ENCODE peak calls at places on chromosomes 12 and 14, in ten cellular contexts. One of them, this sample, is unnamed.
A peak's percentile ranks its signal among the peaks of the same experiment; 100 is the strongest.

GRCh38 chr12:118328486-118329340 is 44.0 kb downstream of the TAOK3 start:
- DNase-seq in BE2C: no peak
- DNase-seq in left lung: no peak
- DNase-seq in NCI-H1105: no peak
- DNase-seq in HCT116: no peak
- DNase-seq in EL: no peak
- DNase-seq in stimulated activated CD4-positive, alpha-beta T cell treated with anti-CD3 and anti-CD28 coated beads, Interleukin-4, amount 100 ng/mL, for 48 hours: no peak
- DNase-seq in HS-5: no peak
- DNase-seq in SJCRH30: no peak
- DNase-seq in GM23248: no peak
- DNase-seq in this sample: no peak

GRCh38 chr12:110679201-110679600 is 9.7 kb downstream of the HVCN1 start:
- DNase-seq in BE2C: no peak
- DNase-seq in left lung: no peak
- DNase-seq in NCI-H1105: no peak
- DNase-seq in HCT116: no peak
- DNase-seq in EL: no peak
- DNase-seq in stimulated activated CD4-positive, alpha-beta T cell treated with anti-CD3 and anti-CD28 coated beads, Interleukin-4, amount 100 ng/mL, for 48 hours: no peak
- DNase-seq in HS-5: no peak
- DNase-seq in SJCRH30: no peak
- DNase-seq in GM23248: no peak
- DNase-seq in this sample: no peak

GRCh38 chr12:27873010-27873409 is 93.0 kb upstream of the MANSC4 start:
- DNase-seq in BE2C: no peak
- DNase-seq in left lung: no peak
- DNase-seq in NCI-H1105: no peak
- DNase-seq in HCT116: no peak
- DNase-seq in EL: no peak
- DNase-seq in stimulated activated CD4-positive, alpha-beta T cell treated with anti-CD3 and anti-CD28 coated beads, Interleukin-4, amount 100 ng/mL, for 48 hours: no peak
- DNase-seq in HS-5: no peak
- DNase-seq in SJCRH30: no peak
- DNase-seq in GM23248: no peak
- DNase-seq in this sample: no peak

GRCh38 chr12:121009744-121010143 is 6.5 kb downstream of the C12orf43 start:
- DNase-seq in BE2C: peak; percentile 51
- DNase-seq in left lung: no peak
- DNase-seq in NCI-H1105: peak; percentile 16
- DNase-seq in HCT116: peak; percentile 54
- DNase-seq in EL: peak; percentile 39
- DNase-seq in stimulated activated CD4-positive, alpha-beta T cell treated with anti-CD3 and anti-CD28 coated beads, Interleukin-4, amount 100 ng/mL, for 48 hours: no peak
- DNase-seq in HS-5: no peak
- DNase-seq in SJCRH30: peak; percentile 33
- DNase-seq in GM23248: peak; percentile 50
- DNase-seq in this sample: peak; percentile 33

GRCh38 chr14:74459981-74460380 is 33.1 kb downstream of the NPC2 start:
- DNase-seq in BE2C: no peak
- DNase-seq in left lung: no peak
- DNase-seq in NCI-H1105: no peak
- DNase-seq in HCT116: no peak
- DNase-seq in EL: no peak
- DNase-seq in stimulated activated CD4-positive, alpha-beta T cell treated with anti-CD3 and anti-CD28 coated beads, Interleukin-4, amount 100 ng/mL, for 48 hours: no peak
- DNase-seq in HS-5: no peak
- DNase-seq in SJCRH30: peak; percentile 9
- DNase-seq in GM23248: no peak
- DNase-seq in this sample: no peak

GRCh38 chr12:26058308-26058707 is 66.5 kb downstream of the BHLHE41 start:
- DNase-seq in BE2C: no peak
- DNase-seq in left lung: no peak
- DNase-seq in NCI-H1105: no peak
- DNase-seq in HCT116: peak; percentile 36
- DNase-seq in EL: no peak
- DNase-seq in stimulated activated CD4-positive, alpha-beta T cell treated with anti-CD3 and anti-CD28 coated beads, Interleukin-4, amount 100 ng/mL, for 48 hours: no peak
- DNase-seq in HS-5: no peak
- DNase-seq in SJCRH30: no peak
- DNase-seq in GM23248: no peak
- DNase-seq in this sample: no peak

GRCh38 chr14:50783542-50783941 is 47.4 kb downstream of the NIN start:
- DNase-seq in BE2C: no peak
- DNase-seq in left lung: no peak
- DNase-seq in NCI-H1105: no peak
- DNase-seq in HCT116: no peak
- DNase-seq in EL: no peak
- DNase-seq in stimulated activated CD4-positive, alpha-beta T cell treated with anti-CD3 and anti-CD28 coated beads, Interleukin-4, amount 100 ng/mL, for 48 hours: no peak
- DNase-seq in HS-5: no peak
- DNase-seq in SJCRH30: no peak
- DNase-seq in GM23248: no peak
- DNase-seq in this sample: no peak

GRCh38 chr14:38743941-38744611 is 359.0 kb downstream of the SEC23A start:
- DNase-seq in BE2C: no peak
- DNase-seq in left lung: no peak
- DNase-seq in NCI-H1105: no peak
- DNase-seq in HCT116: no peak
- DNase-seq in EL: no peak
- DNase-seq in stimulated activated CD4-positive, alpha-beta T cell treated with anti-CD3 and anti-CD28 coated beads, Interleukin-4, amount 100 ng/mL, for 48 hours: no peak
- DNase-seq in HS-5: no peak
- DNase-seq in SJCRH30: no peak
- DNase-seq in GM23248: no peak
- DNase-seq in this sample: no peak

GRCh38 chr14:34867199-34867598 is 8.0 kb downstream of the BAZ1A start:
- DNase-seq in BE2C: peak; percentile 74
- DNase-seq in left lung: no peak
- DNase-seq in NCI-H1105: no peak
- DNase-seq in HCT116: no peak
- DNase-seq in EL: no peak
- DNase-seq in stimulated activated CD4-positive, alpha-beta T cell treated with anti-CD3 and anti-CD28 coated beads, Interleukin-4, amount 100 ng/mL, for 48 hours: no peak
- DNase-seq in HS-5: no peak
- DNase-seq in SJCRH30: no peak
- DNase-seq in GM23248: no peak
- DNase-seq in this sample: no peak

GRCh38 chr12:65121049-65121955 is at the start of gene WIF1:
- DNase-seq in BE2C: peak; percentile 31
- DNase-seq in left lung: peak; percentile 88
- DNase-seq in NCI-H1105: peak; percentile 67
- DNase-seq in HCT116: no peak
- DNase-seq in EL: peak; percentile 5
- DNase-seq in stimulated activated CD4-positive, alpha-beta T cell treated with anti-CD3 and anti-CD28 coated beads, Interleukin-4, amount 100 ng/mL, for 48 hours: peak; percentile 16
- DNase-seq in HS-5: no peak
- DNase-seq in SJCRH30: no peak
- DNase-seq in GM23248: peak; percentile 38
- DNase-seq in this sample: no peak

GRCh38 chr14:92737619-92738188 is 10.7 kb downstream of the LGMN start:
- DNase-seq in BE2C: no peak
- DNase-seq in left lung: no peak
- DNase-seq in NCI-H1105: no peak
- DNase-seq in HCT116: no peak
- DNase-seq in EL: no peak
- DNase-seq in stimulated activated CD4-positive, alpha-beta T cell treated with anti-CD3 and anti-CD28 coated beads, Interleukin-4, amount 100 ng/mL, for 48 hours: no peak
- DNase-seq in HS-5: no peak
- DNase-seq in SJCRH30: no peak
- DNase-seq in GM23248: no peak
- DNase-seq in this sample: no peak

GRCh38 chr14:56282179-56282578 is 164.0 kb downstream of the PELI2 start:
- DNase-seq in BE2C: no peak
- DNase-seq in left lung: no peak
- DNase-seq in NCI-H1105: no peak
- DNase-seq in HCT116: no peak
- DNase-seq in EL: no peak
- DNase-seq in stimulated activated CD4-positive, alpha-beta T cell treated with anti-CD3 and anti-CD28 coated beads, Interleukin-4, amount 100 ng/mL, for 48 hours: no peak
- DNase-seq in HS-5: no peak
- DNase-seq in SJCRH30: no peak
- DNase-seq in GM23248: no peak
- DNase-seq in this sample: no peak

GRCh38 chr12:55495490-55495889 is 3.3 kb downstream of the OR6C68 start:
- DNase-seq in BE2C: no peak
- DNase-seq in left lung: no peak
- DNase-seq in NCI-H1105: no peak
- DNase-seq in HCT116: no peak
- DNase-seq in EL: no peak
- DNase-seq in stimulated activated CD4-positive, alpha-beta T cell treated with anti-CD3 and anti-CD28 coated beads, Interleukin-4, amount 100 ng/mL, for 48 hours: no peak
- DNase-seq in HS-5: no peak
- DNase-seq in SJCRH30: no peak
- DNase-seq in GM23248: no peak
- DNase-seq in this sample: no peak

GRCh38 chr12:41956353-41956752 is 188.3 kb downstream of the GXYLT1 start:
- DNase-seq in BE2C: no peak
- DNase-seq in left lung: no peak
- DNase-seq in NCI-H1105: no peak
- DNase-seq in HCT116: no peak
- DNase-seq in EL: no peak
- DNase-seq in stimulated activated CD4-positive, alpha-beta T cell treated with anti-CD3 and anti-CD28 coated beads, Interleukin-4, amount 100 ng/mL, for 48 hours: no peak
- DNase-seq in HS-5: no peak
- DNase-seq in SJCRH30: no peak
- DNase-seq in GM23248: no peak
- DNase-seq in this sample: no peak

GRCh38 chr12:25997401-25997973 is 39.0 kb downstream of the RASSF8 start:
- DNase-seq in BE2C: no peak
- DNase-seq in left lung: no peak
- DNase-seq in NCI-H1105: no peak
- DNase-seq in HCT116: peak; percentile 23
- DNase-seq in EL: peak; percentile 95
- DNase-seq in stimulated activated CD4-positive, alpha-beta T cell treated with anti-CD3 and anti-CD28 coated beads, Interleukin-4, amount 100 ng/mL, for 48 hours: no peak
- DNase-seq in HS-5: peak; percentile 98
- DNase-seq in SJCRH30: peak; percentile 24
- DNase-seq in GM23248: peak; percentile 93
- DNase-seq in this sample: peak; percentile 96

GRCh38 chr14:56874375-56874774 is 64.1 kb upstream of the OTX2 start:
- DNase-seq in BE2C: peak; percentile 19
- DNase-seq in left lung: no peak
- DNase-seq in NCI-H1105: peak; percentile 11
- DNase-seq in HCT116: peak; percentile 26
- DNase-seq in EL: peak; percentile 13
- DNase-seq in stimulated activated CD4-positive, alpha-beta T cell treated with anti-CD3 and anti-CD28 coated beads, Interleukin-4, amount 100 ng/mL, for 48 hours: no peak
- DNase-seq in HS-5: no peak
- DNase-seq in SJCRH30: peak; percentile 43
- DNase-seq in GM23248: peak; percentile 2
- DNase-seq in this sample: peak; percentile 35

GRCh38 chr12:90235642-90236041 is 527.0 kb upstream of the ATP2B1 start:
- DNase-seq in BE2C: no peak
- DNase-seq in left lung: no peak
- DNase-seq in NCI-H1105: no peak
- DNase-seq in HCT116: no peak
- DNase-seq in EL: peak; percentile 27
- DNase-seq in stimulated activated CD4-positive, alpha-beta T cell treated with anti-CD3 and anti-CD28 coated beads, Interleukin-4, amount 100 ng/mL, for 48 hours: no peak
- DNase-seq in HS-5: no peak
- DNase-seq in SJCRH30: no peak
- DNase-seq in GM23248: peak; percentile 58
- DNase-seq in this sample: peak; percentile 17

GRCh38 chr14:47256968-47257367 is 418.4 kb downstream of the MDGA2 start:
- DNase-seq in BE2C: peak; percentile 9
- DNase-seq in left lung: no peak
- DNase-seq in NCI-H1105: no peak
- DNase-seq in HCT116: no peak
- DNase-seq in EL: no peak
- DNase-seq in stimulated activated CD4-positive, alpha-beta T cell treated with anti-CD3 and anti-CD28 coated beads, Interleukin-4, amount 100 ng/mL, for 48 hours: no peak
- DNase-seq in HS-5: no peak
- DNase-seq in SJCRH30: no peak
- DNase-seq in GM23248: no peak
- DNase-seq in this sample: no peak

GRCh38 chr12:97575792-97576191 is 113.2 kb downstream of the RMST start:
- DNase-seq in BE2C: no peak
- DNase-seq in left lung: no peak
- DNase-seq in NCI-H1105: no peak
- DNase-seq in HCT116: no peak
- DNase-seq in EL: no peak
- DNase-seq in stimulated activated CD4-positive, alpha-beta T cell treated with anti-CD3 and anti-CD28 coated beads, Interleukin-4, amount 100 ng/mL, for 48 hours: no peak
- DNase-seq in HS-5: no peak
- DNase-seq in SJCRH30: no peak
- DNase-seq in GM23248: no peak
- DNase-seq in this sample: no peak

GRCh38 chr12:69880566-69880965 is 55.5 kb downstream of the MYRFL start:
- DNase-seq in BE2C: no peak
- DNase-seq in left lung: no peak
- DNase-seq in NCI-H1105: no peak
- DNase-seq in HCT116: peak; percentile 22
- DNase-seq in EL: peak; percentile 23
- DNase-seq in stimulated activated CD4-positive, alpha-beta T cell treated with anti-CD3 and anti-CD28 coated beads, Interleukin-4, amount 100 ng/mL, for 48 hours: no peak
- DNase-seq in HS-5: peak; percentile 31
- DNase-seq in SJCRH30: peak; percentile 32
- DNase-seq in GM23248: peak; percentile 28
- DNase-seq in this sample: peak; percentile 14

GRCh38 chr14:88129306-88130056 is 124.5 kb downstream of the GPR65 start:
- DNase-seq in BE2C: no peak
- DNase-seq in left lung: no peak
- DNase-seq in NCI-H1105: no peak
- DNase-seq in HCT116: no peak
- DNase-seq in EL: peak; percentile 76
- DNase-seq in stimulated activated CD4-positive, alpha-beta T cell treated with anti-CD3 and anti-CD28 coated beads, Interleukin-4, amount 100 ng/mL, for 48 hours: no peak
- DNase-seq in HS-5: peak; percentile 72
- DNase-seq in SJCRH30: peak; percentile 6
- DNase-seq in GM23248: peak; percentile 95
- DNase-seq in this sample: peak; percentile 54

GRCh38 chr12:83818888-83819287 is 1093.7 kb downstream of the SLC6A15 start:
- DNase-seq in BE2C: peak; percentile 50
- DNase-seq in left lung: no peak
- DNase-seq in NCI-H1105: no peak
- DNase-seq in HCT116: no peak
- DNase-seq in EL: peak; percentile 41
- DNase-seq in stimulated activated CD4-positive, alpha-beta T cell treated with anti-CD3 and anti-CD28 coated beads, Interleukin-4, amount 100 ng/mL, for 48 hours: no peak
- DNase-seq in HS-5: no peak
- DNase-seq in SJCRH30: no peak
- DNase-seq in GM23248: peak; percentile 72
- DNase-seq in this sample: peak; percentile 63

GRCh38 chr14:88791629-88792571 is 853 bp downstream of the EML5 start:
- DNase-seq in BE2C: peak; percentile 33
- DNase-seq in left lung: peak; percentile 82
- DNase-seq in NCI-H1105: peak; percentile 76
- DNase-seq in HCT116: no peak
- DNase-seq in EL: peak; percentile 20
- DNase-seq in stimulated activated CD4-positive, alpha-beta T cell treated with anti-CD3 and anti-CD28 coated beads, Interleukin-4, amount 100 ng/mL, for 48 hours: peak; percentile 15
- DNase-seq in HS-5: no peak
- DNase-seq in SJCRH30: peak; percentile 3
- DNase-seq in GM23248: peak; percentile 18
- DNase-seq in this sample: peak; percentile 7

GRCh38 chr14:68462683-68463082 is 330.2 kb downstream of the ZFP36L1 start:
- DNase-seq in BE2C: no peak
- DNase-seq in left lung: no peak
- DNase-seq in NCI-H1105: no peak
- DNase-seq in HCT116: no peak
- DNase-seq in EL: peak; percentile 42
- DNase-seq in stimulated activated CD4-positive, alpha-beta T cell treated with anti-CD3 and anti-CD28 coated beads, Interleukin-4, amount 100 ng/mL, for 48 hours: no peak
- DNase-seq in HS-5: no peak
- DNase-seq in SJCRH30: peak; percentile 50
- DNase-seq in GM23248: peak; percentile 29
- DNase-seq in this sample: peak; percentile 17

GRCh38 chr14:95262511-95262891 is 57.2 kb downstream of the CLMN start:
- DNase-seq in BE2C: no peak
- DNase-seq in left lung: no peak
- DNase-seq in NCI-H1105: no peak
- DNase-seq in HCT116: no peak
- DNase-seq in EL: no peak
- DNase-seq in stimulated activated CD4-positive, alpha-beta T cell treated with anti-CD3 and anti-CD28 coated beads, Interleukin-4, amount 100 ng/mL, for 48 hours: no peak
- DNase-seq in HS-5: no peak
- DNase-seq in SJCRH30: no peak
- DNase-seq in GM23248: no peak
- DNase-seq in this sample: no peak

GRCh38 chr14:54743382-54743781 is 159.2 kb downstream of the GCH1 start:
- DNase-seq in BE2C: no peak
- DNase-seq in left lung: no peak
- DNase-seq in NCI-H1105: no peak
- DNase-seq in HCT116: no peak
- DNase-seq in EL: no peak
- DNase-seq in stimulated activated CD4-positive, alpha-beta T cell treated with anti-CD3 and anti-CD28 coated beads, Interleukin-4, amount 100 ng/mL, for 48 hours: no peak
- DNase-seq in HS-5: no peak
- DNase-seq in SJCRH30: no peak
- DNase-seq in GM23248: no peak
- DNase-seq in this sample: no peak

GRCh38 chr14:72040528-72040927 is 108.3 kb downstream of the RGS6 start:
- DNase-seq in BE2C: no peak
- DNase-seq in left lung: no peak
- DNase-seq in NCI-H1105: no peak
- DNase-seq in HCT116: no peak
- DNase-seq in EL: no peak
- DNase-seq in stimulated activated CD4-positive, alpha-beta T cell treated with anti-CD3 and anti-CD28 coated beads, Interleukin-4, amount 100 ng/mL, for 48 hours: no peak
- DNase-seq in HS-5: no peak
- DNase-seq in SJCRH30: no peak
- DNase-seq in GM23248: no peak
- DNase-seq in this sample: no peak

GRCh38 chr14:23405096-23405495 is 3.0 kb downstream of the MYH6 start:
- DNase-seq in BE2C: no peak
- DNase-seq in left lung: peak; percentile 43
- DNase-seq in NCI-H1105: no peak
- DNase-seq in HCT116: no peak
- DNase-seq in EL: no peak
- DNase-seq in stimulated activated CD4-positive, alpha-beta T cell treated with anti-CD3 and anti-CD28 coated beads, Interleukin-4, amount 100 ng/mL, for 48 hours: no peak
- DNase-seq in HS-5: no peak
- DNase-seq in SJCRH30: no peak
- DNase-seq in GM23248: no peak
- DNase-seq in this sample: no peak

This sample was measured in HT1080.